ENCODE peak calls at places on chromosomes 13 and 19, in four cellular contexts. D, F, J and A are unnamed samples.

GRCh38 chr19:41409288-41409687 is 11.7 kb downstream of the BCKDHA start:
- DNase-seq in D (peak), F (no peak), J (no peak), A (no peak)

GRCh38 chr13:98225036-98225940 is 48.2 kb upstream of the RNF113B start:
- DNase-seq in F (no peak), D (no peak), J (no peak), A (no peak)

GRCh38 chr13:36038785-36039415 is 92.3 kb downstream of the DCLK1 start:
- DNase-seq in D (no peak), J (no peak), F (no peak), A (no peak)

GRCh38 chr19:8445488-8446001 is 770 bp downstream of the HNRNPM start:
- DNase-seq in J (peak), F (peak), D (peak), A (peak)

GRCh38 chr13:33870046-33870668 is 52.2 kb downstream of the RFC3 start:
- DNase-seq in F (no peak), J (no peak), D (no peak), A (no peak)

GRCh38 chr13:99982021-99982740 is 597 bp downstream of the ZIC2 start:
- DNase-seq in D (no peak), F (no peak), J (no peak), A (peak)

GRCh38 chr13:109389456-109389855 is 396.9 kb downstream of the IRS2 start:
- DNase-seq in F (no peak), D (no peak), J (no peak), A (no peak)

GRCh38 chr13:74306496-74306895 is 172.3 kb upstream of the KLF12 start:
- DNase-seq in D (no peak), F (no peak), J (no peak), A (no peak)

GRCh38 chr13:44199627-44200207 is 173.9 kb upstream of the SERP2 start:
- DNase-seq in F (no peak), J (no peak), D (peak), A (no peak)

GRCh38 chr13:78589206-78589605 is 14.1 kb downstream of the POU4F1 start:
- DNase-seq in D (peak), F (peak), J (no peak), A (no peak)

GRCh38 chr13:23667750-23668149 is 97.5 kb downstream of the TNFRSF19 start:
- DNase-seq in F (peak), J (no peak), D (no peak), A (no peak)

GRCh38 chr19:18282021-18282787 is 782 bp upstream of the JUND start:
- DNase-seq in F (no peak), J (peak), D (no peak), A (no peak)
- TF ChIP-seq CTCF in F (no peak), J (no peak), D (no peak), A (no peak)

GRCh38 chr19:58305065-58305931 is at the start of gene ERVK3-1:
- DNase-seq in F (peak), D (peak), J (peak), A (peak)
- TF ChIP-seq CTCF in F (no peak), D (no peak), J (no peak), A (peak)

GRCh38 chr19:2446390-2446789 is 10.4 kb downstream of the LMNB2 start:
- DNase-seq in F (no peak), J (no peak), D (no peak), A (no peak)
- TF ChIP-seq CTCF in F (no peak), J (no peak), D (no peak), A (no peak)

DNA sequence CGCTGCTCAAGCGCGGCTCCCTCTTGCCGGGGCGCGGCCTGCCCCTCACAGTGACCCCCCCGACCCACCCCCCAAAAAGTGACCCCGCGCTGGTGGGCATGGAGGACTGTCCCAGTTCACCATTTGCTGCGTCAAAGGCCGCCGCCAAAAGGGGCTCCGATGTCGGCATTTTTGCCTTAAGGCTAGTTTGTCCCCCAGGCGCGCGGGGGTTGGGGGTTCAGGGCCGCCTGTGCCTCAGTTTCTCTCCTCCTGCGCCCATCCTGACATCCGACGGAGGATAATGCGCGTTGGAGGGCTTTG is 17.1 kb downstream of the NFIX start:
- DNase-seq in J (no peak), F (no peak), D (no peak), A (no peak)
- TF ChIP-seq CTCF in J (no peak), F (no peak), D (no peak), A (no peak)

DNA sequence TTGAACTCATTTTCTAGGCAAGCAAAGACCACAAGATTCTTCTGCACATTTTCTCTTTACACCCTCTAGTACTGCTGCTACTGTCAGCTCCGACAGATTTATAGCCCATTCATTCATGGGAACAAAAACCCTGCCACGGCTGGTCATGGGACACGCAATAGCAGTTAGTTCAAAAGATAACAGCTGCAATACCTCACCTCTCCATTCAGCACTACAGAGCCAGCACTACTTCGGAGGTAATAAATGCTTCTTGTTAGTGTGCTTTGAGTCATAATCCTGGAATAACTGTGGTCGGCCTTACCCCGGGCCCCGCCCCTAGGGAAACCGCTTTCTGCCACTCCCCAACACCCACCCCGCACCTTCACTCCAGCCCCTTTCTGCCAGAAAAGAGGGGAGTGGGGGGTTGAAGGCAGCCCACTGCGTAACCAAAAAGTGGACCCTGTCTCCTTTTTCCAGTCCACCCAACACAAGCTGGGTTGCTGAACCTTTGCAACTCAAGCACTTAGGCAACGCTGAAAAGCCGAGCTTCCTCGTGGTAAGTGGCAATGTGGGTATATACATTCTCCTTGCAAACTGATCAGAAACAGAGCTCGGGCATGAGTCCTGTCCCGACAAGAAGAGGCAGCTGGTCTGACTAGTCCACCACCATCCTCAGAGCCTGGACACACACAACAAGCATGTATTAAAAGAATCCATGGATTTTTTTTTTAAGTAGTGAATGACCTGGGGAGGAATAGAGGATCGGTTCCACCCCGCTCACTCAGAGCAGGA is 240.8 kb upstream of the ZNF507 start:
- DNase-seq in D (peak), F (no peak), J (no peak), A (no peak)
- TF ChIP-seq CTCF in D (no peak), F (no peak), J (no peak), A (no peak)

GRCh38 chr13:40993987-40994386 is 25.1 kb downstream of the ELF1 start:
- DNase-seq in F (no peak), D (peak), J (no peak), A (no peak)
- TF ChIP-seq CTCF in F (no peak), D (no peak), J (no peak), A (no peak)

DNA sequence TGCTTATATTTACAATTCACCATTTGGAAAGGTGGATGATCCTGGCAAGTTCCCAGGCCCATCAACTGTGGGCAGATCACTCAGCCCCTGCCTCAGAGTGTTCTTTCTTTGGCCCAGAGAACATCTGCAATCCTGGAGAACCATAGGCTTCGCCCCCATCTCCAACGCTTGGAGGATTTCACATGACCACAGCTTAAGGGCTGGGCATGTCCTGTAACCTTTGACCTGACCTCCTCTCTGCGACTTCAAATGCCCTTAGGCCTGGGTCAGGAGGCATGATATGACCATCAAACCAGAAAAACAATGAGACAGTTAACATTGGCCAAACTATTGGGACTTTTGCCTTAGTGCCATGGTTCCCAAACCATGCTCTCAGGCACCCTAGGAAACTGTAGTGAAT is 7.2 kb upstream of the MBNL2 start:
- DNase-seq in F (no peak), D (no peak), J (no peak), A (no peak)
- TF ChIP-seq CTCF in F (no peak), D (no peak), J (no peak), A (no peak)

DNA sequence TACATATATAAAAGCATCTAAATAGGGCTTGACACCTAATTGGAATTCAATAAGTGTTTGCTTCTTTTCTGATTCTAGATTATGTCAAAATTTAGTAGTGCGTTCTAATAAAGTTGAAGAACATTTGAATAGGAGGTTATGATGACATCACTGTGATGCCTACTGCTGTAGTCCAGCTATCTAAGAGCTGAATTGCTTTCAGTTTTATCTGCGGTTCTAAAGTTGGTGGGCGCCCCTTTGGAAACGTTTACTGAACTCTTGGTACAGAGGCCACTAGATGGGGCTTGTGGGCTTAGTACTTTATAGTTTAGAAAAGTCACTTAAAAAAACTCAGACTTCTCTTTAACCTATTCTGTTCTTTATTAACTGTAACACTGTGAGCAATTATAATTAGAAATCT is 776.9 kb downstream of the GPC5 start:
- DNase-seq in D (no peak), F (peak), J (no peak), A (peak)
- TF ChIP-seq CTCF in D (peak), F (no peak), J (peak), A (no peak)